ENCODE peak calls at places on chromosomes 4 and X, in ten cellular contexts. H is IMR-90, K is neural progenitor cell, X is kidney, D is foreskin fibroblast, F is cardiac fibroblast, Z is spleen, G is fibroblast of lung, V is choroid plexus epithelial cell, M is ovary. O is an unnamed sample.
A peak's percentile ranks its signal among the peaks of the same experiment; 100 is the strongest.

GRCh38 chr4:17763931-17764330 is 17.5 kb downstream of the FAM184B start:
- DNase-seq in H (no peak), K (no peak), X (no peak), D (no peak), F (no peak), Z (no peak), G (no peak), V (no peak), M (no peak), O (no peak)

GRCh38 chrX:3066555-3066954 is 25.3 kb downstream of the ARSF start:
- DNase-seq in H (peak; percentile 3), K (peak; percentile 7), X (no peak), D (peak; percentile 13), F (peak; percentile 4), Z (no peak), G (peak; percentile 22), V (peak; percentile 13), M (no peak), O (no peak)

GRCh38 chrX:9466115-9466495 is 1.2 kb downstream of the TBL1X start:
- DNase-seq in H (peak; percentile 21), K (peak; percentile 56), X (peak; percentile 86), D (peak; percentile 52), F (peak; percentile 27), Z (peak; percentile 89), G (peak; percentile 26), V (no peak), M (peak; percentile 54), O (no peak)

GRCh38 chr4:165583341-165583740 is 204.5 kb downstream of the CPE start:
- DNase-seq in H (no peak), K (no peak), X (no peak), D (no peak), F (no peak), Z (no peak), G (no peak), V (no peak), M (no peak), O (no peak)

GRCh38 chr4:149999485-150000074 is 78.7 kb upstream of the DCLK2 start:
- DNase-seq in H (peak; percentile 87), K (peak; percentile 64), X (no peak), D (peak; percentile 87), F (peak; percentile 88), Z (no peak), G (peak; percentile 81), V (peak; percentile 91), M (peak; percentile 23), O (peak; percentile 66)

GRCh38 chrX:128057421-128057820 is 5.2 kb upstream of the ACTRT1 start:
- DNase-seq in H (no peak), K (no peak), X (no peak), D (no peak), F (no peak), Z (no peak), G (no peak), V (no peak), M (no peak), O (no peak)

GRCh38 chr4:39825741-39826231 is 127.8 kb downstream of the UBE2K start:
- DNase-seq in H (peak; percentile 71), K (no peak), X (no peak), D (peak; percentile 45), F (peak; percentile 41), Z (no peak), G (peak; percentile 70), V (peak; percentile 62), M (no peak), O (no peak)

GRCh38 chrX:66544181-66544580 is 94.7 kb downstream of the EDA2R start:
- DNase-seq in H (no peak), K (no peak), X (no peak), D (no peak), F (no peak), Z (no peak), G (no peak), V (no peak), M (no peak), O (no peak)

GRCh38 chrX:125998432-125998831 is 167.7 kb downstream of the DCAF12L2 start:
- DNase-seq in H (no peak), K (peak; percentile 19), X (no peak), D (no peak), F (no peak), Z (no peak), G (no peak), V (peak; percentile 0), M (no peak), O (no peak)

GRCh38 chrX:49876750-49877149 is 2.5 kb upstream of the USP27X start:
- DNase-seq in H (peak; percentile 23), K (peak; percentile 31), X (no peak), D (peak; percentile 46), F (peak; percentile 34), Z (no peak), G (peak; percentile 7), V (peak; percentile 47), M (no peak), O (no peak)

GRCh38 chrX:69323786-69324720 is 158.8 kb upstream of the PJA1 start:
- DNase-seq in H (no peak), K (peak; percentile 25), X (no peak), D (no peak), F (no peak), Z (no peak), G (no peak), V (no peak), M (no peak), O (no peak)

DNA sequence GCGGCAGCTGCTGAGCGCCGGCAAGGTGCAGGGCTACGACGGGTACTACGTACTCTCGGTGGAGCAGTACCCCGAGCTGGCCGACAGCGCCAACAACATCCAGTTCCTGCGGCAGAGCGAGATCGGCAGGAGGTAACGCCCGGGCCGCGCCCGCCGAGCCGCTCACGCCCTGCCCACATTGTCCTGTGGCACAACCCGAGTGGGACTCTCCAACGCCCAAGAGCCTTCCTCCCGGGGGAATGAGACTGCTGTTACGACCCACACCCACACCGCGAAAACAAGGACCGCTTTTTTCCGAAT is 117.0 kb downstream of the DCTD start:
- DNase-seq in H (no peak), K (no peak), X (no peak), D (no peak), F (no peak), Z (no peak), G (no peak), V (no peak), M (no peak), O (no peak)
- H3K4me3 ChIP-seq in H (no peak overlapping the region), K (no peak overlapping the region), X (no peak overlapping the region), D (no peak overlapping the region), F (no peak overlapping the region), Z (no peak overlapping the region), G (no peak overlapping the region), V (no peak overlapping the region), M (no peak overlapping the region), O (no peak overlapping the region)

GRCh38 chr4:8032381-8032780 is 92.7 kb upstream of the AFAP1 start:
- DNase-seq in H (no peak), K (no peak), X (peak; percentile 63), D (no peak), F (no peak), Z (no peak), G (no peak), V (no peak), M (no peak), O (no peak)
- TF ChIP-seq CTCF in H (no peak), K (no peak), X (no peak), D (no peak), F (no peak), Z (no peak), G (no peak), V (no peak), M (no peak), O (no peak)

GRCh38 chrX:13645464-13646153 is 7.3 kb upstream of the TCEANC start:
- DNase-seq in H (no peak), K (no peak), X (no peak), D (no peak), F (no peak), Z (no peak), G (no peak), V (no peak), M (no peak), O (no peak)

GRCh38 chrX:13646154-13646549 is 6.8 kb upstream of the TCEANC start:
- DNase-seq in H (peak; percentile 65), K (peak; percentile 80), X (no peak), D (peak; percentile 80), F (peak; percentile 73), Z (no peak), G (peak; percentile 42), V (peak; percentile 78), M (peak; percentile 54), O (no peak)

GRCh38 chrX:13650318-13650717 is 2.6 kb upstream of the TCEANC start:
- DNase-seq in H (no peak), K (no peak), X (no peak), D (no peak), F (no peak), Z (no peak), G (no peak), V (no peak), M (no peak), O (no peak)

GRCh38 chrX:13649823-13650222 is 3.1 kb upstream of the TCEANC start:
- DNase-seq in H (peak; percentile 73), K (no peak), X (no peak), D (peak; percentile 66), F (peak; percentile 13), Z (no peak), G (peak; percentile 74), V (peak; percentile 54), M (no peak), O (no peak)

GRCh38 chrX:13647709-13648212 is 5.2 kb upstream of the TCEANC start:
- DNase-seq in H (peak; percentile 89), K (no peak), X (no peak), D (peak; percentile 60), F (peak; percentile 64), Z (no peak), G (peak; percentile 79), V (peak; percentile 77), M (peak; percentile 39), O (no peak)
- H3K4me3 ChIP-seq in H (no peak overlapping the region), K (no peak overlapping the region), X (no peak overlapping the region), D (no peak overlapping the region), F (no peak overlapping the region), Z (no peak overlapping the region), G (no peak overlapping the region), V (no peak overlapping the region), M (no peak overlapping the region), O (no peak overlapping the region)

GRCh38 chr4:142983111-142983510 is 137.0 kb upstream of the INPP4B start:
- DNase-seq in H (no peak), K (no peak), X (no peak), D (no peak), F (no peak), Z (no peak), G (no peak), V (no peak), M (no peak), O (no peak)

GRCh38 chr4:142983612-142984011 is 137.5 kb upstream of the INPP4B start:
- DNase-seq in H (no peak), K (no peak), X (no peak), D (no peak), F (no peak), Z (no peak), G (no peak), V (no peak), M (no peak), O (no peak)

DNA sequence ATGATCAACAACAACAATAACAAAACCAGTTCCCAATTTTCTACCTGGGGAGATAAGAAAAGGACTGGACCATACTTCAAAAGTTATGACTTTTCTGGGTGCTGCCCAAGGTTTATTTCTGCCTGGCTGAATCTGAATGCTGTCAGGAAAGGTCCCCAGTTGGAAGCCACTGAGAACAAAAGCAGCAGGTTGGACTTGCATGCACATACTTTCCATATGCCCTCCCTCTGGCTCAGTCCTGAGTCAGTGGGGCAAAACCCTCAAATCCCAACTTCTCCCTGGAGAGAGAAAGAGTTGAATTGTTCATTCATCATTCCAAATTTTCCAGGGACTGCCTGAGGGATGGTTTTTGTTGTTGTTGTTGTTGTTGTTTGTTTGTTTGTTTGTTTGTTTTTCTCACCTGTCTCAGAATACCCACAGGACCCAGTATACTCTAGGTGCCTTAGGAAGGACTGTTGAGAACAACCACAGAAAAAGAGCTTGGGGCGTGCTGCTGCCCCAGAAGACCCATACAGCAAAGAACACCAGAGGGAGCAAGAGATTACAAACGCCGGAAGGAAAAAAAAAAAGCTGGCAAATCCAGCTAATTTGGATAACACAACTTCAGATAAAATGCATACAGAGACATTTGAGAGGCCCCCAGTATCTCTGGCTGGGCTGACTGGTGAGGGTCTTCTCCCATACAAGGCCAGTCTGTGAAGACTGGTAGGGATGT is 138.9 kb upstream of the INPP4B start:
- DNase-seq in H (peak; percentile 17), K (peak; percentile 38), X (no peak), D (peak; percentile 53), F (peak; percentile 28), Z (no peak), G (peak; percentile 9), V (peak; percentile 52), M (no peak), O (no peak)
- TF ChIP-seq CTCF in H (peak; percentile 43), K (peak; percentile 47), X (no peak), D (peak; percentile 57), F (peak; percentile 58), Z (peak; percentile 12), G (peak; percentile 61), V (peak; percentile 67), M (no peak), O (peak; percentile 63)